ENCODE peak calls at places on chromosome 4, in eight cellular contexts. V, R, K, D, J, T, O and C are unnamed samples.

GRCh38 chr4:4534515-4535145 is 7.2 kb downstream of the STX18 start:
- DNase-seq in D (no peak), K (no peak), J (no peak), R (no peak), T (no peak), O (no peak), V (no peak), C (no peak)

GRCh38 chr4:170138580-170139194 is 48.9 kb upstream of the AADAT start:
- DNase-seq in D (peak; percentile 64), J (peak; percentile 5), T (peak; percentile 86), K (peak; percentile 26), O (peak; percentile 61), V (peak; percentile 66), R (peak; percentile 7), C (peak; percentile 90)

GRCh38 chr4:102799816-102800215 is 27.5 kb downstream of the UBE2D3 start:
- DNase-seq in R (no peak), V (no peak), O (no peak), K (no peak), T (no peak), D (no peak), J (no peak), C (no peak)

GRCh38 chr4:158801066-158801465 is 32.2 kb downstream of the FNIP2 start:
- DNase-seq in T (no peak), O (no peak), K (no peak), V (peak; percentile 69), R (no peak), J (no peak), D (no peak), C (no peak)

GRCh38 chr4:56799824-56800756 is 21.4 kb downstream of the SPINK2 start:
- DNase-seq in D (peak; percentile 71), K (peak; percentile 68), T (peak; percentile 83), R (peak; percentile 70), V (peak; percentile 73), J (peak; percentile 75), O (peak; percentile 75), C (peak; percentile 94)

GRCh38 chr4:112859456-112860184 is 189.8 kb upstream of the ANK2 start:
- DNase-seq in J (no peak), O (no peak), K (no peak), V (no peak), R (no peak), D (no peak), T (no peak), C (no peak)

GRCh38 chr4:166144607-166145006 is 271.6 kb downstream of the TLL1 start:
- DNase-seq in J (no peak), D (no peak), K (no peak), V (no peak), T (no peak), O (no peak), R (no peak), C (no peak)

GRCh38 chr4:150150545-150151156 is 72.4 kb downstream of the DCLK2 start:
- DNase-seq in V (no peak), D (no peak), J (no peak), O (no peak), R (no peak), K (no peak), T (no peak), C (no peak)

GRCh38 chr4:24559889-24560288 is 24.5 kb downstream of the DHX15 start:
- DNase-seq in J (no peak), R (no peak), O (no peak), V (peak; percentile 49), D (no peak), T (no peak), K (no peak), C (no peak)